ENCODE peak calls at places on chromosome 5, in ten cellular contexts. T is bronchial epithelial cell; I is activated CD4-positive, alpha-beta T cell treated with anti-CD3 and anti-CD28 coated beads for 48 hours; S is pancreas; W is amniotic stem cell; X is mesendoderm; L is Daoy; Q is activated CD8-positive, alpha-beta memory T cell treated with anti-CD3 and anti-CD28 coated beads, Interleukin-2, amount 10 ng/mL, durations not matched to agents 7 days and 5 days; F is A172; B is left colon. R is an unnamed sample.

GRCh38 chr5:115952579-115952978 is 9.7 kb upstream of the LVRN start:
- DNase-seq in T (no peak), I (no peak), S (no peak), W (no peak), X (no peak), L (no peak), Q (no peak), F (no peak), B (no peak), R (no peak)

GRCh38 chr5:4044881-4045280 is 449.2 kb downstream of the IRX1 start:
- DNase-seq in T (no peak), I (no peak), S (no peak), W (no peak), X (no peak), L (no peak), Q (no peak), F (no peak), B (no peak), R (no peak)

GRCh38 chr5:112883192-112883591 is 22.1 kb downstream of the SRP19 start:
- DNase-seq in T (no peak), I (no peak), S (no peak), W (no peak), X (no peak), L (no peak), Q (no peak), F (no peak), B (no peak), R (no peak)

GRCh38 chr5:132295505-132296411 is 1.6 kb downstream of the SLC22A4 start:
- DNase-seq in T (no peak), I (no peak), S (no peak), W (no peak), X (no peak), L (no peak), Q (no peak), F (peak), B (no peak), R (no peak)

GRCh38 chr5:134917070-134917831 is 12.3 kb downstream of the PCBD2 start:
- DNase-seq in T (peak), I (no peak), S (no peak), W (no peak), X (peak), L (no peak), Q (no peak), F (no peak), B (peak), R (no peak)

GRCh38 chr5:88602584-88602983 is 280.4 kb downstream of the MEF2C start:
- DNase-seq in T (no peak), I (peak), S (peak), W (no peak), X (peak), L (no peak), Q (peak), F (no peak), B (peak), R (no peak)

GRCh38 chr5:95824747-95825146 is 2.2 kb upstream of the GLRX start:
- DNase-seq in T (no peak), I (no peak), S (no peak), W (no peak), X (no peak), L (no peak), Q (no peak), F (no peak), B (no peak), R (no peak)

GRCh38 chr5:142520885-142521284 is 165.0 kb downstream of the FGF1 start:
- DNase-seq in T (no peak), I (no peak), S (no peak), W (no peak), X (no peak), L (peak), Q (no peak), F (peak), B (no peak), R (no peak)

GRCh38 chr5:135242021-135242480 is 157.0 kb downstream of the MACROH2A1 start:
- DNase-seq in T (peak), I (no peak), S (no peak), W (no peak), X (no peak), L (peak), Q (peak), F (peak), B (no peak), R (peak)

GRCh38 chr5:40791715-40792139 is 6.4 kb downstream of the PRKAA1 start:
- DNase-seq in T (peak), I (no peak), S (no peak), W (no peak), X (no peak), L (no peak), Q (no peak), F (no peak), B (no peak), R (no peak)

GRCh38 chr5:157607371-157608161 is 32.0 kb upstream of the ADAM19 start:
- DNase-seq in T (peak), I (peak), S (no peak), W (peak), X (peak), L (peak), Q (peak), F (peak), B (no peak), R (peak)

GRCh38 chr5:56625577-56625976 is 189.8 kb upstream of the MAP3K1 start:
- DNase-seq in T (peak), I (no peak), S (no peak), W (peak), X (no peak), L (no peak), Q (no peak), F (peak), B (no peak), R (peak)

GRCh38 chr5:41465493-41466171 is 44.8 kb downstream of the PLCXD3 start:
- DNase-seq in T (no peak), I (no peak), S (no peak), W (no peak), X (no peak), L (no peak), Q (no peak), F (no peak), B (no peak), R (no peak)

GRCh38 chr5:137753227-137753985 is 757 bp downstream of the HNRNPA0 start:
- DNase-seq in T (no peak), I (peak), S (peak), W (no peak), X (no peak), L (no peak), Q (no peak), F (no peak), B (peak), R (no peak)

GRCh38 chr5:34580983-34581382 is 75.1 kb upstream of the RAI14 start:
- DNase-seq in T (no peak), I (no peak), S (no peak), W (no peak), X (no peak), L (no peak), Q (no peak), F (no peak), B (no peak), R (no peak)

GRCh38 chr5:135439426-135440205 is 7.5 kb downstream of the DCANP1 start:
- DNase-seq in T (no peak), I (no peak), S (no peak), W (no peak), X (no peak), L (no peak), Q (peak), F (no peak), B (no peak), R (no peak)

GRCh38 chr5:127206320-127207113 is 84.1 kb upstream of the MEGF10 start:
- DNase-seq in T (peak), I (no peak), S (no peak), W (peak), X (peak), L (peak), Q (no peak), F (peak), B (no peak), R (peak)

GRCh38 chr5:142248853-142249462 is 75.9 kb downstream of the SPRY4 start:
- DNase-seq in T (peak), I (no peak), S (no peak), W (no peak), X (no peak), L (peak), Q (no peak), F (peak), B (peak), R (no peak)

GRCh38 chr5:103674739-103675138 is 112.2 kb upstream of the NUDT12 start:
- DNase-seq in T (no peak), I (no peak), S (no peak), W (no peak), X (no peak), L (no peak), Q (no peak), F (peak), B (no peak), R (no peak)

GRCh38 chr5:31581498-31582099 is 49.5 kb downstream of the C5orf22 start:
- DNase-seq in T (peak), I (no peak), S (no peak), W (peak), X (peak), L (peak), Q (no peak), F (peak), B (no peak), R (peak)

GRCh38 chr5:158813275-158813674 is 286.4 kb downstream of the EBF1 start:
- DNase-seq in T (no peak), I (no peak), S (no peak), W (no peak), X (no peak), L (no peak), Q (no peak), F (no peak), B (no peak), R (no peak)

GRCh38 chr5:11355491-11355890 is 548.8 kb downstream of the CTNND2 start:
- DNase-seq in T (no peak), I (no peak), S (no peak), W (no peak), X (no peak), L (no peak), Q (no peak), F (no peak), B (no peak), R (no peak)

GRCh38 chr5:153276151-153276550 is 214.3 kb upstream of the GRIA1 start:
- DNase-seq in T (peak), I (peak), S (no peak), W (no peak), X (peak), L (peak), Q (no peak), F (peak), B (no peak), R (no peak)

GRCh38 chr5:133996683-133997252 is 8.0 kb downstream of the VDAC1 start:
- DNase-seq in T (no peak), I (no peak), S (no peak), W (no peak), X (peak), L (no peak), Q (no peak), F (no peak), B (no peak), R (no peak)

GRCh38 chr5:38445374-38446028 is 110.9 kb downstream of the LIFR start:
- DNase-seq in T (peak), I (no peak), S (peak), W (no peak), X (no peak), L (peak), Q (no peak), F (no peak), B (no peak), R (peak)

GRCh38 chr5:31819926-31820516 is 181.1 kb downstream of the PDZD2 start:
- DNase-seq in T (no peak), I (no peak), S (no peak), W (no peak), X (peak), L (no peak), Q (no peak), F (no peak), B (no peak), R (no peak)

GRCh38 chr5:12825163-12825562 is 920.9 kb upstream of the CTNND2 start:
- DNase-seq in T (no peak), I (no peak), S (no peak), W (no peak), X (no peak), L (no peak), Q (no peak), F (no peak), B (no peak), R (no peak)

GRCh38 chr5:4859489-4860211 is 280.5 kb upstream of the ADAMTS16 start:
- DNase-seq in T (no peak), I (no peak), S (no peak), W (no peak), X (no peak), L (no peak), Q (no peak), F (no peak), B (no peak), R (no peak)

GRCh38 chr5:151239237-151239861 is 13.6 kb upstream of the GM2A start:
- DNase-seq in T (no peak), I (peak), S (peak), W (peak), X (peak), L (peak), Q (peak), F (peak), B (peak), R (no peak)

GRCh38 chr5:111167551-111167950 is 56.6 kb upstream of the CAMK4 start:
- DNase-seq in T (no peak), I (no peak), S (no peak), W (no peak), X (no peak), L (no peak), Q (no peak), F (no peak), B (no peak), R (no peak)

GRCh38 chr5:125199968-125200841 is 453.8 kb upstream of the ZNF608 start:
- DNase-seq in T (no peak), I (no peak), S (no peak), W (no peak), X (peak), L (no peak), Q (no peak), F (no peak), B (no peak), R (no peak)

GRCh38 chr5:169758886-169759285 is 121.8 kb downstream of the DOCK2 start:
- DNase-seq in T (no peak), I (no peak), S (no peak), W (no peak), X (no peak), L (no peak), Q (no peak), F (no peak), B (no peak), R (no peak)

GRCh38 chr5:15203376-15203775 is 296.6 kb upstream of the FBXL7 start:
- DNase-seq in T (peak), I (no peak), S (no peak), W (no peak), X (no peak), L (peak), Q (no peak), F (peak), B (no peak), R (no peak)

GRCh38 chr5:2194949-2195348 is 312.2 kb upstream of the IRX4 start:
- DNase-seq in T (no peak), I (no peak), S (no peak), W (no peak), X (no peak), L (no peak), Q (no peak), F (no peak), B (no peak), R (no peak)

R was measured in RCC 7860.